ENCODE peak calls at places on chromosomes 16 and 17, in four cellular contexts. One of them, this sample, is unnamed.

GRCh38 chr16:49056546-49056945 is 225.1 kb downstream of the CBLN1 start:
- DNase-seq in GM12878: no peak
- DNase-seq in HepG2: no peak
- DNase-seq in K562: no peak
- DNase-seq in this sample: no peak

GRCh38 chr16:47586121-47586520 is 125.0 kb downstream of the PHKB start:
- DNase-seq in GM12878: no peak
- DNase-seq in HepG2: no peak
- DNase-seq in K562: no peak
- DNase-seq in this sample: no peak

GRCh38 chr16:12646490-12647274 is 157.0 kb downstream of the CPPED1 start:
- DNase-seq in GM12878: peak
- DNase-seq in HepG2: peak
- DNase-seq in K562: no peak
- DNase-seq in this sample: no peak

GRCh38 chr17:18129041-18129502 is 20.5 kb downstream of the MYO15A start:
- DNase-seq in GM12878: no peak
- DNase-seq in HepG2: no peak
- DNase-seq in K562: no peak
- DNase-seq in this sample: no peak

GRCh38 chr17:77493238-77493812 is 352.6 kb downstream of the SEC14L1 start:
- DNase-seq in GM12878: no peak
- DNase-seq in HepG2: no peak
- DNase-seq in K562: no peak
- DNase-seq in this sample: no peak

GRCh38 chr16:30958164-30959083 is 870 bp downstream of the SETD1A start:
- DNase-seq in GM12878: no peak
- DNase-seq in HepG2: peak
- DNase-seq in K562: peak
- DNase-seq in this sample: peak

GRCh38 chr16:84369938-84370627 is 1.7 kb downstream of the ATP2C2 start:
- DNase-seq in GM12878: no peak
- DNase-seq in HepG2: no peak
- DNase-seq in K562: no peak
- DNase-seq in this sample: no peak

GRCh38 chr16:55825115-55825728 is 7.7 kb downstream of the CES1 start:
- DNase-seq in GM12878: no peak
- DNase-seq in HepG2: no peak
- DNase-seq in K562: no peak
- DNase-seq in this sample: no peak

GRCh38 chr17:17021194-17021863 is 20.9 kb upstream of the MPRIP start:
- DNase-seq in GM12878: no peak
- DNase-seq in HepG2: peak
- DNase-seq in K562: peak
- DNase-seq in this sample: no peak

GRCh38 chr16:76345093-76345735 is 68.0 kb downstream of the CNTNAP4 start:
- DNase-seq in GM12878: no peak
- DNase-seq in HepG2: no peak
- DNase-seq in K562: no peak
- DNase-seq in this sample: no peak

GRCh38 chr16:85555549-85556455 is 57.3 kb upstream of the GSE1 start:
- DNase-seq in GM12878: no peak
- DNase-seq in HepG2: peak
- DNase-seq in K562: no peak
- DNase-seq in this sample: peak

GRCh38 chr17:34842235-34842634 is 119.0 kb downstream of the CCT6B start:
- DNase-seq in GM12878: no peak
- DNase-seq in HepG2: no peak
- DNase-seq in K562: no peak
- DNase-seq in this sample: no peak

GRCh38 chr16:58582971-58583765 is 46.5 kb downstream of the CNOT1 start:
- DNase-seq in GM12878: no peak
- DNase-seq in HepG2: no peak
- DNase-seq in K562: no peak
- DNase-seq in this sample: no peak
- TF ChIP-seq FOXK2 in GM12878: no peak
- TF ChIP-seq FOXK2 in HepG2: no peak
- TF ChIP-seq FOXK2 in K562: no peak
- TF ChIP-seq FOXK2 in this sample: no peak

GRCh38 chr17:38604479-38605229 is 1.1 kb downstream of the SRCIN1 start:
- DNase-seq in GM12878: no peak
- DNase-seq in HepG2: peak
- DNase-seq in K562: peak
- DNase-seq in this sample: no peak

GRCh38 chr17:38605230-38605851 is 411 bp downstream of the SRCIN1 start:
- DNase-seq in GM12878: no peak
- DNase-seq in HepG2: no peak
- DNase-seq in K562: peak
- DNase-seq in this sample: peak

GRCh38 chr17:38606646-38607611 is 1.2 kb upstream of the SRCIN1 start:
- DNase-seq in GM12878: no peak
- DNase-seq in HepG2: no peak
- DNase-seq in K562: no peak
- DNase-seq in this sample: no peak

GRCh38 chr17:38603786-38604478 is 1.8 kb downstream of the SRCIN1 start:
- DNase-seq in GM12878: no peak
- DNase-seq in HepG2: no peak
- DNase-seq in K562: no peak
- DNase-seq in this sample: no peak

DNA sequence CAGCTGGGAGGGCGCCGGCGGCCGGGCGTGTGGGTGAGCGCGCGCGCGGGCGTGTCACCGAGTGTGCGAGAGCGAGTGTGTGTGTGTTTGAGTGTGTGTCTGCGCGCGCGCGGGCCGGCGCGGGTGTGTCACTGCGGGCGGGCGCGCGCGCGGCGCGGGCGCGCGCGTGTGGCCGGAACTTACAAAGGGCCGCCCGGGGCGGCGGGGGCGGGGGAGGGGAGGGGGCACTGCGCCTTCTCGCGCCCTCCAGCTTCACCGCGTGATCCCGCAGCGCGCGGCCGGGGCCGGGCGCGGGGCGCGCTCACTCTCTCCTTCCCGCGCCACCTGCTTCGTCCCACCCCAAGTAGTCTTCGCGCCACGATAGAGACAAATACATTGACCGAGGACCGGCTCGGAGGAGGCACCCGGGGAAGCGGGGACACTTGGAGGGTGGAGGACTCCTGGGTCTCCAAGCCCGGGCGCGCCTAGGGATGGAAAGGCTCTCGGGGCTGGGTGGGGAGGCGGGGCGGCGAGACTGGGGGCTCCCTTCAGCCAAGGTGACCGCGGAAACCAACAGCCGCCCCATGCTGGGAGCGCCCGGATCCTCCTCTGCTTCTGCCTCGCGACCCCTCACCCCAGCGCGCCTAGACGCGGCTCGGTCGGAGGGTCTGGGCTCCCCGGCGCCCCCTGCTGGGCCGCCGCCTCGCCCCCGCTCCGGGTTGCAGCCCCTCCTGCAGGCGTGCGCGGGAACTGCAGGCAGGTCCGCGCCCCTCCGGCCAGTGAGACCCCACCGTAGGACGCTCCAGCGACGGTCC is at the start of gene SRCIN1:
- DNase-seq in GM12878: no peak
- DNase-seq in HepG2: peak
- DNase-seq in K562: peak
- DNase-seq in this sample: peak
- TF ChIP-seq BHLHE40 in GM12878: peak
- TF ChIP-seq BHLHE40 in HepG2: no peak
- TF ChIP-seq BHLHE40 in K562: no peak
- TF ChIP-seq BHLHE40 in this sample: no peak

GRCh38 chr17:76416899-76417298 is 32.5 kb downstream of the SPHK1 start:
- DNase-seq in GM12878: no peak
- DNase-seq in HepG2: no peak
- DNase-seq in K562: no peak
- DNase-seq in this sample: no peak
- TF ChIP-seq FOXK2 in GM12878: no peak
- TF ChIP-seq FOXK2 in HepG2: no peak
- TF ChIP-seq FOXK2 in K562: no peak
- TF ChIP-seq FOXK2 in this sample: no peak

DNA sequence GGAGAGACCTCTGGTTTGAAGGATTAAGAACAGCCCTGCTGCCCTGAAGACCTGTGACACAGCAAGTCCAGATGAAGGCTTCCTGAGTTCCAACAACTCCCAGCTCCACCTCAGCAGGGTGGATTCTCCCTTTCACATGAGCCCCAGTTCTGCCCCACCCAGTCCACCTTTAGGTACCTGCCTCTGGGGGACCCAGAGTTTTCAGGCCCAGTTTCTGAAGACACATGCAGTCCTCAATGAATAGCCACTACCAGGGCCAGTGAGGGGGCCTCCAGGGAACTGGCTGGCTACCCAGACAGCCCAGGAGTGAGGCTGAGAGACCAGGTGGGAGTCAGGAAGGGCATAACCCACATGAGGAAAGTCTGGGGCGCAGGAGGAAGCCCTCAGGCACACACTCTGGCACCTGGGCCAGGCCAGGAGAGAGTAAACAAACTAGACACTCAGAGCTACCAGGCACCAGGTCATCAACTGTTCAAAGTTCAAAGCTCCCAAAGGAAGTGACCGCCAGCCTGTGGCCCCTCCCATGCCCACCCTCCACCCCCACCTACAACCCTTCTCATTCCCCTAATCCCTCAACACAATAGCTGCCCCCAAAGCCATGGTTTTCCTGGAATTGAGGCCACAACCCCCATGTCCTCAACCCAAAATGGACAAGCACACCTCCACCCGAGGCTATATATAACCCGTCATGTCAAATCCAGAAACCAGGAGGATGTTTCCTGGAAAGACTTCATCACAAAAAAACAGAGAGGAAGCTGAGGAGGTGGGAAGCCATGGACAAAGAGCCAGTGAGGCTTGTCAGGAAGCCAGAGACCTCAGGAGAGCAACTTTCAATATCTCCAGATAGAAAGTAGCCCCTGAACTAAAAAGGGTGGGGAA is 2.1 kb downstream of the MYO18A start:
- DNase-seq in GM12878: no peak
- DNase-seq in HepG2: peak
- DNase-seq in K562: peak
- DNase-seq in this sample: no peak
- TF ChIP-seq BHLHE40 in GM12878: no peak
- TF ChIP-seq BHLHE40 in HepG2: no peak
- TF ChIP-seq BHLHE40 in K562: no peak
- TF ChIP-seq BHLHE40 in this sample: no peak

DNA sequence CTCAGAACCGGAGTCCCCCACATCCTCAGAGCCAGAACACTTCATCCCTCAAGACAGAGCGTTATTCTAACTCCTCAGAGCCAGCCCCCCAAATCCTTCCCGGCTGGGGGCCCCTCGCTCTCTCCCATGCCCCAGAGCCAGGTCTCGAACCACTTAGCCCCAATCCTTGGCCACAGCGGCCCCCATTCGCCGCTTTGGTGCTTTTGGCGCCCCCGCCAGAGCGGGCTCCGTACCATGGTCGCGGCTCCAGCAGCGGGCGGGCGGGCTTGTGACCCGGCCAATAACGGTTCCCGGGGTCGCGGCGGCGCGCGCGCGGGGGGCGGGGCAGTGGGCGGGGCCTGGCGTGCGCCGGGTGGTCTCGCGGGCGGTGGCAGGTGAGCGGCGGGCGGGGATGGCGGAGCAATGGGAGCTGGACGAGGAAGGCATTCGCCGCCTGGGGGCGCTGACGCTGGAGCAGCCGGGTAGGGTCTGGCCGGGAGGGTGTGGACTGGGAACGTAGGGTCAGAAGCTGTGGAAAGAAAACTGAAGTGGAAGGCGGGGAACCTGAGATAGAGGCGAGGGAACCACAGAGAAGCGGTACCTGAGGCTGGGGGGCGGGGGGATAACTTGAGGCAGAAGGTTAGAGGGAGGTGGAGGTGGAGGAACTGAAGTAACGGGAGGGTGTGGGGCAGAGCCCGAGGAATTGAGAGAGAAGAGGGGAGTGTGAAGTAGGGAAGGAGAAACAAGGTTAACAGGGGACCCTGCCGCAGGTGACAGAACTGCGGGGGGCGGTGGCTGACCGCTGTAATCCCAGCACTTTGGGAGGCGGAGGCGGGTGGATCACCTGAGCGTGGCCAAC is at the start of the genes KCTD19 and LRRC36:
- DNase-seq in GM12878: no peak
- DNase-seq in HepG2: peak
- DNase-seq in K562: peak
- DNase-seq in this sample: peak
- TF ChIP-seq FOXK2 in GM12878: no peak
- TF ChIP-seq FOXK2 in HepG2: no peak
- TF ChIP-seq FOXK2 in K562: no peak
- TF ChIP-seq FOXK2 in this sample: no peak

DNA sequence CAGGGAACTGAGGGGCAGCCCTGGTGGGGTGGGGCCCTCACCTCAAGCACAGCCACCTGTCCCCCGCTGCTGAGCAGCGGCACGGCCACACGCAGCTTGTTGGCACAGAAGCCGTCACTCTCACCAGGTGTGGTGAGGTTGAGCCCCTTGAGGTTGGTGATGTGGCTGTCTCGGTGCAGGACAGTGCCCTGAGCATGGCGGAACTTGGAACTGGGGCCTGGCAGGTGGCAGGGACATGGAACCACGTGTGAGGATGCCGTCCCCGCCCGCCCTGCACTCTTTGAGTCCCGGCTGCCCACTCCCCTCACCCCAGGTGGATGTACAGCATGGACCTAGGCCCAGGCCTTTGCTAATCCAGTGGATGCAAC is 9.7 kb upstream of the VASN start:
- DNase-seq in GM12878: no peak
- DNase-seq in HepG2: no peak
- DNase-seq in K562: no peak
- DNase-seq in this sample: no peak
- TF ChIP-seq BHLHE40 in GM12878: no peak
- TF ChIP-seq BHLHE40 in HepG2: no peak
- TF ChIP-seq BHLHE40 in K562: no peak
- TF ChIP-seq BHLHE40 in this sample: no peak

DNA sequence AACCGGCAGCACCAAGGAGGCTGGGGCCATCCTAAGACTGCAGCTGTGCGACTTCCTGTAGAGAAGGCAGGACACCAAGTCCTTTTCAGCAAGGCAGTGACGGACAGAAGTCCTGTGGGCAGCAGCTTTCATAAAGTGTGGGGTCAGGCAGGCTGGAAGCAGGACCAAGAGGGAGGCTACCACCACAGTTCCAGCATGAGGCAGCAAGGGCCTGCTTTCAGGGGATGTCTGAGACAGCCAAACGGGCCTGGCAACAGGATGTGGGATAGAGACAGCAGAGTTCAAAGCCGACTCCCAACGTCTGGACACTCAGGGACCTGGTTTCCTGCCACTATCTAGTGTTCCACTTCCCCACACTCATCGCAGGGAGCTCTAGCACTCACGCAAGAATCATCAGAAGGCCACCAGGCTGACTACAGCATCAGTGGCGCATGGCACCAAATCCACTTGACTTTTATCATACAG is 5.3 kb downstream of the USP7 start:
- DNase-seq in GM12878: no peak
- DNase-seq in HepG2: no peak
- DNase-seq in K562: peak
- DNase-seq in this sample: no peak
- TF ChIP-seq FOXK2 in GM12878: no peak
- TF ChIP-seq FOXK2 in HepG2: no peak
- TF ChIP-seq FOXK2 in K562: no peak
- TF ChIP-seq FOXK2 in this sample: no peak

GRCh38 chr17:27430882-27431491 is 25.3 kb upstream of the KSR1 start:
- DNase-seq in GM12878: no peak
- DNase-seq in HepG2: peak
- DNase-seq in K562: peak
- DNase-seq in this sample: peak
- TF ChIP-seq BHLHE40 in GM12878: no peak
- TF ChIP-seq BHLHE40 in HepG2: no peak
- TF ChIP-seq BHLHE40 in K562: no peak
- TF ChIP-seq BHLHE40 in this sample: no peak

GRCh38 chr16:10951016-10951415 is 6.7 kb downstream of the CLEC16A start:
- DNase-seq in GM12878: no peak
- DNase-seq in HepG2: no peak
- DNase-seq in K562: no peak
- DNase-seq in this sample: no peak
- TF ChIP-seq FOXK2 in GM12878: no peak
- TF ChIP-seq FOXK2 in HepG2: no peak
- TF ChIP-seq FOXK2 in K562: no peak
- TF ChIP-seq FOXK2 in this sample: no peak

This sample was measured in HEK293T.